ENCODE peak calls at places on chromosomes 5 and 9, in ten cellular contexts. B is cardiac fibroblast, K is AG10803, T is fibroblast of the aortic adventitia, D is cardiac muscle cell, I is astrocyte of the spinal cord, M is fibroblast of lung, A is HepG2, X is foreskin fibroblast, H is neural progenitor cell. C is an unnamed sample.

GRCh38 chr5:73793911-73794310 is 167.9 kb downstream of the ARHGEF28 start:
- DNase-seq in B (peak; percentile 24), K (no peak), T (peak; percentile 72), D (peak; percentile 40), I (peak; percentile 62), M (no peak), A (no peak), X (no peak), H (no peak), C (peak; percentile 47)

GRCh38 chr5:169991115-169991514 is 10.8 kb upstream of the INSYN2B start:
- DNase-seq in B (no peak), K (no peak), T (no peak), D (no peak), I (no peak), M (no peak), A (no peak), X (no peak), H (no peak), C (no peak)

GRCh38 chr5:171667341-171668096 is 118.1 kb upstream of the SMIM23 start:
- DNase-seq in B (peak; percentile 79), K (peak; percentile 71), T (peak; percentile 91), D (peak; percentile 88), I (peak; percentile 90), M (peak; percentile 65), A (no peak), X (peak; percentile 69), H (peak; percentile 90), C (peak; percentile 84)

GRCh38 chr5:16787278-16787677 is 148.8 kb downstream of the MYO10 start:
- DNase-seq in B (peak; percentile 48), K (no peak), T (peak; percentile 56), D (no peak), I (peak; percentile 54), M (no peak), A (no peak), X (peak; percentile 41), H (no peak), C (no peak)

GRCh38 chr9:89395931-89396710 is 77.8 kb downstream of the SECISBP2 start:
- DNase-seq in B (no peak), K (no peak), T (no peak), D (no peak), I (no peak), M (no peak), A (no peak), X (no peak), H (no peak), C (no peak)

GRCh38 chr9:88258012-88258411 is 119.7 kb upstream of the SPATA31C2 start:
- DNase-seq in B (peak; percentile 80), K (peak; percentile 81), T (peak; percentile 71), D (peak; percentile 79), I (peak; percentile 68), M (peak; percentile 66), A (no peak), X (peak; percentile 61), H (no peak), C (peak; percentile 54)

GRCh38 chr5:128143911-128144310 is 60.3 kb downstream of the SLC12A2 start:
- DNase-seq in B (no peak), K (no peak), T (no peak), D (no peak), I (no peak), M (no peak), A (no peak), X (no peak), H (no peak), C (no peak)

GRCh38 chr5:151745071-151745705 is 13.2 kb downstream of the ATOX1 start:
- DNase-seq in B (peak; percentile 82), K (peak; percentile 87), T (peak; percentile 91), D (peak; percentile 76), I (peak; percentile 90), M (peak; percentile 77), A (no peak), X (peak; percentile 96), H (no peak), C (peak; percentile 84)

GRCh38 chr9:136050266-136050705 is 44.8 kb downstream of the NACC2 start:
- DNase-seq in B (no peak), K (no peak), T (no peak), D (no peak), I (peak; percentile 32), M (no peak), A (no peak), X (no peak), H (peak; percentile 48), C (no peak)

GRCh38 chr9:105187781-105188180 is 56.7 kb upstream of the SLC44A1 start:
- DNase-seq in B (peak; percentile 90), K (peak; percentile 90), T (peak; percentile 89), D (peak; percentile 90), I (peak; percentile 83), M (peak; percentile 90), A (peak; percentile 15), X (peak; percentile 89), H (no peak), C (peak; percentile 67)

GRCh38 chr5:16616536-16617271 is at the start of gene RETREG1:
- DNase-seq in B (peak; percentile 13), K (no peak), T (no peak), D (peak; percentile 15), I (peak; percentile 6), M (no peak), A (no peak), X (peak; percentile 64), H (peak; percentile 70), C (no peak)

GRCh38 chr9:122122903-122123632 is 30.0 kb upstream of the TTLL11 start:
- DNase-seq in B (peak; percentile 82), K (peak; percentile 65), T (peak; percentile 77), D (peak; percentile 82), I (peak; percentile 67), M (peak; percentile 74), A (peak; percentile 41), X (peak; percentile 83), H (peak; percentile 77), C (peak; percentile 69)

GRCh38 chr9:128429505-128430086 is 8.9 kb downstream of the CERCAM start:
- DNase-seq in B (no peak), K (no peak), T (no peak), D (peak; percentile 43), I (no peak), M (no peak), A (no peak), X (no peak), H (no peak), C (no peak)

GRCh38 chr5:122468351-122469111 is 156.5 kb downstream of the SNCAIP start:
- DNase-seq in B (no peak), K (no peak), T (no peak), D (no peak), I (no peak), M (no peak), A (no peak), X (no peak), H (no peak), C (no peak)
- TF ChIP-seq CTCF in B (peak; percentile 2), K (peak; percentile 18), T (no peak), D (peak; percentile 10), I (peak; percentile 7), M (no peak), A (no peak), X (no peak), H (peak; percentile 4), C (peak; percentile 18)

GRCh38 chr9:126706698-126707053 is 92.9 kb downstream of the LMX1B start:
- DNase-seq in B (no peak), K (no peak), T (no peak), D (no peak), I (no peak), M (no peak), A (no peak), X (no peak), H (no peak), C (no peak)

GRCh38 chr9:126704157-126704941 is 90.6 kb downstream of the LMX1B start:
- DNase-seq in B (peak; percentile 51), K (peak; percentile 16), T (peak; percentile 43), D (peak; percentile 70), I (peak; percentile 46), M (peak; percentile 28), A (no peak), X (peak; percentile 85), H (peak; percentile 20), C (peak; percentile 63)

GRCh38 chr9:126705311-126705766 is 91.6 kb downstream of the LMX1B start:
- DNase-seq in B (peak; percentile 67), K (peak; percentile 35), T (peak; percentile 54), D (peak; percentile 69), I (peak; percentile 53), M (peak; percentile 48), A (peak; percentile 48), X (peak; percentile 85), H (peak; percentile 92), C (peak; percentile 59)

GRCh38 chr9:126707083-126707482 is 93.4 kb downstream of the LMX1B start:
- DNase-seq in B (no peak), K (no peak), T (no peak), D (no peak), I (no peak), M (no peak), A (no peak), X (no peak), H (no peak), C (no peak)

GRCh38 chr9:126705767-126706697 is 92.3 kb downstream of the LMX1B start:
- DNase-seq in B (peak; percentile 28), K (peak; percentile 25), T (peak; percentile 16), D (peak; percentile 47), I (no peak), M (peak; percentile 12), A (peak; percentile 35), X (peak; percentile 69), H (peak; percentile 57), C (peak; percentile 35)
- H3K4me3 ChIP-seq in B (no peak overlapping the region), K (no peak overlapping the region), T (no peak overlapping the region), D (no peak overlapping the region), I (no peak overlapping the region), M (no peak overlapping the region), A (no peak overlapping the region), X (peak overlapping the region; percentile 11), H (no peak overlapping the region), C (no peak overlapping the region)

GRCh38 chr9:69745716-69746538 is 13.9 kb downstream of the PTAR1 start:
- DNase-seq in B (peak; percentile 46), K (peak; percentile 39), T (peak; percentile 60), D (peak; percentile 42), I (peak; percentile 37), M (peak; percentile 46), A (peak; percentile 14), X (peak; percentile 62), H (peak; percentile 20), C (no peak)
- TF ChIP-seq CTCF in B (peak; percentile 36), K (peak; percentile 54), T (peak; percentile 34), D (peak; percentile 37), I (peak; percentile 40), M (peak; percentile 43), A (peak; percentile 40), X (peak; percentile 47), H (peak; percentile 46), C (peak; percentile 47)

GRCh38 chr9:76464706-76465105 is 5.7 kb downstream of the GCNT1 start:
- DNase-seq in B (peak; percentile 51), K (peak; percentile 32), T (peak; percentile 32), D (peak; percentile 60), I (no peak), M (peak; percentile 21), A (no peak), X (peak; percentile 24), H (no peak), C (no peak)

GRCh38 chr9:76463211-76463610 is 4.2 kb downstream of the GCNT1 start:
- DNase-seq in B (no peak), K (no peak), T (no peak), D (no peak), I (no peak), M (no peak), A (no peak), X (no peak), H (no peak), C (no peak)

GRCh38 chr9:76456202-76456926 is 2.6 kb upstream of the GCNT1 start:
- DNase-seq in B (peak; percentile 56), K (peak; percentile 31), T (peak; percentile 63), D (peak; percentile 69), I (peak; percentile 51), M (peak; percentile 77), A (peak; percentile 89), X (peak; percentile 58), H (peak; percentile 40), C (peak; percentile 50)

GRCh38 chr9:76458903-76459690 is at the start of gene GCNT1:
- DNase-seq in B (peak; percentile 85), K (peak; percentile 71), T (peak; percentile 67), D (peak; percentile 88), I (peak; percentile 86), M (peak; percentile 79), A (peak; percentile 71), X (peak; percentile 94), H (peak; percentile 95), C (peak; percentile 51)

GRCh38 chr9:76459691-76460635 is 981 bp downstream of the GCNT1 start:
- DNase-seq in B (peak; percentile 57), K (peak; percentile 67), T (peak; percentile 69), D (peak; percentile 67), I (peak; percentile 72), M (peak; percentile 66), A (peak; percentile 13), X (peak; percentile 74), H (peak; percentile 76), C (peak; percentile 55)
- H3K4me3 ChIP-seq in B (peak overlapping the region; percentile 97), K (peak overlapping the region; percentile 93), T (peak overlapping the region; percentile 91), D (peak overlapping the region; percentile 51), I (peak overlapping the region; percentile 85), M (peak overlapping the region; percentile 99), A (peak overlapping the region; percentile 74), X (peak overlapping the region; percentile 95), H (peak overlapping the region; percentile 73), C (peak overlapping the region; percentile 88)